ENCODE peak calls at places on chromosome 5, in nine cellular contexts. N, T, K, A, S, B, P, M and G are unnamed samples.

GRCh38 chr5:84430079-84430478 is 45.4 kb upstream of the EDIL3 start:
- DNase-seq in A (no peak), S (no peak), N (no peak), T (no peak), M (no peak), B (no peak), K (no peak), P (no peak), G (no peak)

GRCh38 chr5:140565024-140565779 is 574 bp downstream of the SLC35A4 start:
- DNase-seq in M (no peak), P (no peak), S (no peak), N (no peak), K (no peak), B (no peak), T (no peak), A (no peak), G (no peak)

GRCh38 chr5:96904054-96904931 is 28.0 kb downstream of the ERAP2 start:
- DNase-seq in N (no peak), B (no peak), A (no peak), P (no peak), S (no peak), K (no peak), T (no peak), M (no peak), G (no peak)

GRCh38 chr5:61768692-61769281 is 436.7 kb downstream of the ZSWIM6 start:
- DNase-seq in S (peak; percentile 9), T (peak; percentile 31), P (no peak), K (peak; percentile 69), A (peak; percentile 63), N (no peak), B (peak; percentile 21), M (no peak), G (no peak)

GRCh38 chr5:88401671-88402070 is 133.0 kb upstream of the TMEM161B start:
- DNase-seq in P (no peak), K (no peak), S (no peak), A (no peak), T (no peak), B (no peak), N (no peak), M (no peak), G (no peak)

GRCh38 chr5:94807985-94808384 is 189.5 kb downstream of the SLF1 start:
- DNase-seq in N (no peak), B (no peak), T (no peak), K (no peak), A (no peak), P (no peak), S (no peak), M (no peak), G (no peak)

GRCh38 chr5:72109625-72110024 is 2.4 kb downstream of the MAP1B start:
- DNase-seq in A (no peak), K (peak; percentile 32), P (no peak), T (no peak), N (no peak), B (no peak), M (no peak), S (no peak), G (no peak)

GRCh38 chr5:159704160-159704559 is 212.1 kb upstream of the ADRA1B start:
- DNase-seq in S (no peak), K (no peak), M (no peak), A (no peak), B (no peak), P (no peak), T (no peak), N (no peak), G (no peak)

GRCh38 chr5:34007116-34007674 is 655 bp downstream of the AMACR start:
- DNase-seq in T (no peak), S (peak; percentile 15), A (no peak), K (peak; percentile 10), B (peak; percentile 18), M (no peak), P (no peak), N (peak; percentile 75), G (no peak)

GRCh38 chr5:6714221-6715041 is 1.2 kb downstream of the TENT4A start:
- DNase-seq in A (no peak), N (peak; percentile 91), K (peak; percentile 38), T (no peak), P (peak; percentile 86), M (no peak), B (no peak), S (no peak), G (no peak)

GRCh38 chr5:1542755-1543154 is 19.0 kb upstream of the LPCAT1 start:
- DNase-seq in T (peak; percentile 65), B (no peak), M (no peak), P (no peak), K (peak; percentile 74), S (peak; percentile 55), N (no peak), A (peak; percentile 79), G (peak; percentile 73)

GRCh38 chr5:124873189-124873588 is 126.8 kb upstream of the ZNF608 start:
- DNase-seq in S (no peak), P (no peak), B (no peak), N (no peak), M (no peak), A (no peak), K (no peak), T (no peak), G (no peak)

GRCh38 chr5:179759961-179760541 is 27.4 kb downstream of the MAML1 start:
- DNase-seq in N (peak; percentile 14), K (no peak), A (no peak), B (no peak), M (no peak), S (no peak), T (no peak), P (no peak), G (no peak)

GRCh38 chr5:10424124-10424731 is 17.5 kb upstream of the ROPN1L start:
- DNase-seq in P (no peak), B (no peak), K (peak; percentile 46), N (no peak), A (peak; percentile 8), S (no peak), M (no peak), T (no peak), G (no peak)

GRCh38 chr5:113212244-113212920 is 222.4 kb downstream of the TSSK1B start:
- DNase-seq in S (no peak), A (no peak), P (peak; percentile 39), M (no peak), K (no peak), T (no peak), B (peak; percentile 49), N (no peak), G (no peak)

GRCh38 chr5:92552206-92553160 is 1028.5 kb downstream of the NR2F1-AS1 start:
- DNase-seq in N (no peak), K (peak; percentile 44), P (no peak), S (no peak), B (no peak), M (no peak), A (peak; percentile 89), T (no peak), G (no peak)

GRCh38 chr5:88944751-88945507 is 61.9 kb upstream of the MEF2C start:
- DNase-seq in B (no peak), T (no peak), M (no peak), K (no peak), A (no peak), N (no peak), P (no peak), S (no peak), G (no peak)

GRCh38 chr5:162209005-162209605 is 141.5 kb downstream of the GABRG2 start:
- DNase-seq in B (peak; percentile 43), A (peak; percentile 24), T (peak; percentile 26), P (no peak), S (peak; percentile 47), K (no peak), N (no peak), M (no peak), G (no peak)

GRCh38 chr5:132471944-132472343 is 18.6 kb downstream of the IRF1 start:
- DNase-seq in A (no peak), N (peak; percentile 71), K (no peak), M (no peak), P (no peak), S (peak; percentile 8), B (peak; percentile 6), T (peak; percentile 17), G (peak; percentile 11)

GRCh38 chr5:93589812-93590215 is 6.8 kb downstream of the NR2F1 start:
- DNase-seq in K (no peak), A (no peak), B (no peak), M (no peak), P (peak; percentile 42), N (no peak), S (no peak), T (no peak), G (no peak)
- TF ChIP-seq CTCF in K (no peak), A (no peak), B (no peak), M (no peak), P (no peak), N (no peak), S (no peak), T (no peak), G (no peak)

GRCh38 chr5:136056336-136056735 is 27.5 kb downstream of the TGFBI start:
- DNase-seq in S (no peak), P (no peak), A (no peak), T (no peak), M (no peak), B (no peak), N (no peak), K (no peak), G (no peak)
- H3K27ac ChIP-seq in S (peak overlapping the region; percentile 79), P (peak overlapping the region; percentile 89), A (no peak overlapping the region), T (peak overlapping the region; percentile 88), M (no peak overlapping the region), B (no peak overlapping the region), N (no peak overlapping the region), K (peak overlapping the region; percentile 93), G (peak overlapping the region; percentile 6)

DNA sequence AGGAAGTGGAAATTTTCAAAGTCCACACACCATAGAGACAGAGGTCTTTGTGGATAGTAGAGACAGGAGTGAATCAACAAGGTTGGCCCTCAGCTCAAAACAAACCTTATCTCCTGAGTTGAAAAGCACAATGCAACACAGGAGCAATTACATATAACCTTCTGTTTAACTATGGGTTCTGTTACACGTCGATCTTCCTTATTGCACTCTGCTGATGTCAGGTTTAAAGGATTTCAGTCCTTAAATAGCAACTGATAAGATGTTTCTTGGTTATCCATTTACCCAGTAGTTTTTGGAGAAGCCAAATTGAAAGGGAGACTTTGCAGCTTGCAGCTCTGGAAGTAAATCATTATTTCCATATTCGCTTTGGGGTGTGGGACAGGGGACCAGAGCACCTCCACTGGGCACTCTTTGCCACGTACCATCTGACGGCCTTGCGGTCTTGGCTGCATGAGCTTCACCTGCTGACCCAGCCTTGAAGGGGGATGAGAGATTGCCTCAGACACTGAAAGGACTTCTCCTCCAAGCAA is 56.0 kb upstream of the ZNF622 start:
- DNase-seq in P (no peak), M (no peak), B (peak; percentile 64), K (no peak), N (no peak), T (no peak), S (no peak), A (no peak), G (no peak)
- TF ChIP-seq POLR2A in P (no peak), M (no peak), B (peak; percentile 83), K (no peak), N (no peak), T (no peak), S (peak; percentile 24), A (no peak), G (no peak)

DNA sequence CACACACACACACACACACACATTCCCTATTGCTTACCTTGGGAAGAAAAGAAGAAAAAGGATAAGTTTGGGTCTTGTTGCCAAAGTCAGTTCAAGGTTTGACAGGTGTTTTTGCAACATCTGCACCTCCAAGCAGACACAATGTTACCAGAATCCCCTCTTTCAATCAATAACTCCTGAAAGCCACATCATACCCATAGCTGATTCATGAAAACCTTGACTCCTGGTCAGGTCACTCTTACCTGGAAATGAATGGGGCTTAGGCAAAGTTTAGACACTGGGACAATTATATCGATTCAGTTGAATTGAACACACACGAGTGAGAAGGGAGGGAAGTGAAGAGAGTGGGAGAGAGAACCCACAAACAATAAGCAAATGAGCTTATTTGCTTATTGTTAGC is 27.0 kb downstream of the IL9 start:
- DNase-seq in B (no peak), S (no peak), A (no peak), N (no peak), M (no peak), K (no peak), P (no peak), T (no peak), G (no peak)
- TF ChIP-seq CTCF in B (no peak), S (no peak), A (no peak), N (no peak), M (no peak), K (no peak), P (no peak), T (no peak), G (no peak)